ENCODE peak calls at places on chromosomes 1 and 21, in eight cellular contexts. D is GM03348; C is iris pigment epithelial cell; U is EL; H is fibroblast of pulmonary artery; S is AG10803; P is stimulated activated CD8-positive, alpha-beta memory T cell treated with anti-CD3 and anti-CD28 coated beads, Interleukin-4, amount 100 ng/mL, for 24 hours; B is NCI-H2171 treated with DMSO at 0.1 percent for 48 hours. N is an unnamed sample.

GRCh38 chr1:221987860-221988520 is 246.1 kb upstream of the DUSP10 start:
- DNase-seq in S (peak), D (peak), C (peak), U (peak), H (peak), B (peak), P (no peak), N (no peak)

GRCh38 chr1:201946224-201946908 is at the start of gene LMOD1:
- DNase-seq in S (peak), H (peak), P (no peak), U (peak), D (peak), C (peak), B (no peak), N (no peak)

GRCh38 chr1:165632152-165632469 is 1.1 kb downstream of the MGST3 start:
- DNase-seq in B (no peak), P (no peak), C (no peak), H (no peak), D (no peak), S (no peak), U (no peak), N (no peak)

GRCh38 chr1:33823401-33823800 is 40.5 kb upstream of the HMGB4 start:
- DNase-seq in D (no peak), S (no peak), H (no peak), B (no peak), U (no peak), P (no peak), C (no peak), N (no peak)

GRCh38 chr1:110508038-110508437 is 10.9 kb downstream of the KCNA10 start:
- DNase-seq in S (peak), B (no peak), U (peak), C (peak), P (no peak), D (peak), H (peak), N (peak)

GRCh38 chr1:206460846-206461426 is 9.3 kb upstream of the IKBKE start:
- DNase-seq in C (no peak), U (no peak), H (peak), B (no peak), S (no peak), P (no peak), D (no peak), N (no peak)

GRCh38 chr1:19208710-19209438 is 1.2 kb downstream of the UBR4 start:
- DNase-seq in C (peak), B (no peak), U (peak), D (peak), P (no peak), H (peak), S (peak), N (no peak)

GRCh38 chr21:25568230-25568629 is 39.1 kb downstream of the MRPL39 start:
- DNase-seq in U (no peak), B (no peak), H (peak), C (peak), S (peak), D (peak), P (no peak), N (no peak)

GRCh38 chr1:31811605-31812004 is 4.2 kb downstream of the SPOCD1 start:
- DNase-seq in H (peak), P (no peak), S (peak), D (peak), C (peak), B (peak), U (no peak), N (no peak)

GRCh38 chr1:5878938-5879337 is 113.3 kb downstream of the NPHP4 start:
- DNase-seq in B (peak), U (no peak), C (no peak), P (no peak), D (no peak), H (no peak), S (no peak), N (no peak)

GRCh38 chr1:33758698-33759097 is 105.2 kb upstream of the HMGB4 start:
- DNase-seq in H (no peak), D (peak), U (no peak), S (peak), C (no peak), P (no peak), B (no peak), N (no peak)

GRCh38 chr1:18100493-18101063 is 7.0 kb upstream of the IGSF21 start:
- DNase-seq in H (peak), S (peak), B (peak), P (peak), D (peak), U (peak), C (peak), N (peak)

GRCh38 chr1:172742599-172743500 is 83.9 kb downstream of the FASLG start:
- DNase-seq in S (peak), U (peak), H (peak), C (peak), P (no peak), D (peak), B (peak), N (no peak)

GRCh38 chr1:14553711-14554110 is 44.8 kb upstream of the KAZN start:
- DNase-seq in P (no peak), C (no peak), U (no peak), S (no peak), D (no peak), H (no peak), B (no peak), N (no peak)

GRCh38 chr1:204493882-204494280 is 724 bp downstream of the PIK3C2B start:
- DNase-seq in B (peak), D (peak), C (peak), H (no peak), P (peak), U (peak), S (no peak), N (no peak)